ENCODE peak calls at places on chromosomes 11 and 22, in ten cellular contexts. M is neural progenitor cell; X is B cell; T is AG04449; N is testis; Q is astrocyte of the cerebellum; D is GM13976; V is kidney; E is CD8-positive, alpha-beta T cell; U is chondrocyte. K is an unnamed sample.
A peak's percentile ranks its signal among the peaks of the same experiment; 100 is the strongest.

GRCh38 chr11:124482362-124483147 is 37.1 kb upstream of the OR8B8 start:
- DNase-seq in M (no peak), X (no peak), T (no peak), N (no peak), Q (no peak), D (no peak), V (no peak), E (no peak), U (no peak), K (no peak)

GRCh38 chr22:25069758-25070461 is 117.4 kb downstream of the KIAA1671 start:
- DNase-seq in M (no peak), X (no peak), T (no peak), N (no peak), Q (no peak), D (no peak), V (no peak), E (no peak), U (no peak), K (no peak)

GRCh38 chr22:44530106-44530505 is 32.1 kb upstream of the RTL6 start:
- DNase-seq in M (no peak), X (no peak), T (no peak), N (no peak), Q (no peak), D (no peak), V (no peak), E (no peak), U (no peak), K (no peak)

GRCh38 chr22:38075961-38076360 is 8.0 kb downstream of the SLC16A8 start:
- DNase-seq in M (no peak), X (no peak), T (no peak), N (no peak), Q (no peak), D (no peak), V (peak; percentile 57), E (no peak), U (no peak), K (no peak)

GRCh38 chr22:18031670-18032454 is 7.5 kb upstream of the MICAL3 start:
- DNase-seq in M (no peak), X (no peak), T (peak; percentile 92), N (no peak), Q (peak; percentile 78), D (no peak), V (peak; percentile 88), E (no peak), U (peak; percentile 9), K (no peak)

GRCh38 chr11:27201454-27202302 is 161.1 kb downstream of the BBOX1 start:
- DNase-seq in M (no peak), X (no peak), T (no peak), N (peak; percentile 96), Q (no peak), D (no peak), V (peak; percentile 93), E (no peak), U (no peak), K (no peak)

GRCh38 chr11:4704054-4704789 is at the start of gene MMP26:
- DNase-seq in M (peak; percentile 23), X (no peak), T (no peak), N (no peak), Q (no peak), D (no peak), V (no peak), E (no peak), U (no peak), K (no peak)

GRCh38 chr11:112453601-112454577 is 193.2 kb upstream of the PLET1 start:
- DNase-seq in M (peak; percentile 37), X (peak; percentile 9), T (no peak), N (peak; percentile 53), Q (no peak), D (peak; percentile 31), V (no peak), E (no peak), U (no peak), K (peak; percentile 33)

GRCh38 chr11:331332-332060 is 10.8 kb upstream of the IFITM3 start:
- DNase-seq in M (no peak), X (no peak), T (no peak), N (no peak), Q (no peak), D (no peak), V (peak; percentile 65), E (no peak), U (peak; percentile 59), K (no peak)

GRCh38 chr11:2383823-2384722 is 7.0 kb downstream of the CD81 start:
- DNase-seq in M (no peak), X (peak; percentile 85), T (no peak), N (peak; percentile 56), Q (no peak), D (peak; percentile 89), V (peak; percentile 88), E (no peak), U (no peak), K (peak; percentile 86)

GRCh38 chr11:29328961-29329441 is 687.8 kb downstream of the KCNA4 start:
- DNase-seq in M (peak; percentile 46), X (no peak), T (no peak), N (peak; percentile 17), Q (peak; percentile 72), D (peak; percentile 32), V (no peak), E (no peak), U (no peak), K (peak; percentile 8)

GRCh38 chr11:111777094-111778046 is 11.2 kb upstream of the PPP2R1B start:
- DNase-seq in M (peak; percentile 78), X (peak; percentile 71), T (peak; percentile 41), N (peak; percentile 30), Q (peak; percentile 65), D (peak; percentile 61), V (no peak), E (peak; percentile 2), U (no peak), K (peak; percentile 62)

GRCh38 chr11:119590651-119591308 is 138.2 kb downstream of the NECTIN1 start:
- DNase-seq in M (peak; percentile 58), X (no peak), T (no peak), N (no peak), Q (peak; percentile 62), D (no peak), V (no peak), E (no peak), U (no peak), K (no peak)

GRCh38 chr11:57324154-57324885 is 432 bp downstream of the TNKS1BP1 start:
- DNase-seq in M (peak; percentile 88), X (peak; percentile 34), T (no peak), N (peak; percentile 43), Q (no peak), D (peak; percentile 71), V (peak; percentile 90), E (peak; percentile 10), U (no peak), K (peak; percentile 57)

GRCh38 chr11:1867381-1867780 is 14.5 kb downstream of the LSP1 start:
- DNase-seq in M (no peak), X (no peak), T (no peak), N (no peak), Q (no peak), D (no peak), V (peak; percentile 60), E (no peak), U (no peak), K (no peak)

GRCh38 chr11:65078151-65078550 is 5.7 kb downstream of the CDCA5 start:
- DNase-seq in M (peak; percentile 57), X (peak; percentile 74), T (no peak), N (peak; percentile 37), Q (no peak), D (peak; percentile 76), V (no peak), E (peak; percentile 66), U (no peak), K (peak; percentile 73)

DNA sequence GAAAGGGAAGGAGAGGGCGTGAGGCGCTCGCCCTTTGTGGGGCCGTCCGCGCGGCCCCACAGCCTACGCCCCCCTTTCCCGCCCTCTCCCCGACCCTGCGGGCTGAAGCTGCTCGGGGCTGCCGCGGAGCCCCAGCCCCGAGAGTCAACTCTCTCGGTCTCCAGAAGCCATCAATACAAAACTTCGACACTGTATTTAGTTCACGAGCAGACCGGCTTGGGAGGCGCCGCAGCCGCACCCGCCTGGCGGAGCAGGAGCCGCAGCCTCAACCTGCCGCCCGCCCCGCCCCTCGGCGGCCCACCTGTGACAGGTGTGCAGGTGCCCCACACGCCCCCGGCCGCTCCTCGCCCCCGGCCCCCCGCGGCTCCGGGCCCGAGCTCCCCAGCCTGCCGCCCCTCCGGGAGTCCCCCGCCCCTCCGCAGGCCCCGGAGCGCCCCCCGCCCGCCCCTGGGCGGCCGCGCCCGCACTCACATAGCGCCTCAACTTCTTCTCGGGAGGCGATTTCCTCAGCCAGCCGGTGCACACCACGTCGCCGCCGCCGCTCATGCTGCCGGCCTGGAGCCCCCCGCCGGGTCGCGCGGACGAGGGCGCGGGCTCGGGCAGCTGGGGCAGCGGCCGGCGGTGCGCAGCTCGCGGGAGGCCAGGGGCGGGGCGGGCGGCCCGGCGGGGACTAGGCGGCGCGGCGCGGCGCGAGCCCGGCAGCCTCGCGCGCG is at the start of gene GAB2:
- DNase-seq in M (no peak), X (no peak), T (no peak), N (no peak), Q (no peak), D (no peak), V (peak; percentile 88), E (peak; percentile 11), U (no peak), K (no peak)
- TF ChIP-seq CTCF in M (no peak), X (peak; percentile 4), T (no peak), N (no peak), Q (no peak), D (no peak), V (no peak), E (no peak), U (peak; percentile 33), K (no peak)

GRCh38 chr11:66418168-66418985 is 2.5 kb upstream of the NPAS4 start:
- DNase-seq in M (peak; percentile 95), X (peak; percentile 52), T (peak; percentile 82), N (peak; percentile 93), Q (peak; percentile 88), D (peak; percentile 65), V (peak; percentile 85), E (peak; percentile 23), U (no peak), K (peak; percentile 58)
- TF ChIP-seq CTCF in M (peak; percentile 54), X (no peak), T (peak; percentile 78), N (peak; percentile 8), Q (peak; percentile 61), D (peak; percentile 24), V (peak; percentile 6), E (no peak), U (peak; percentile 76), K (peak; percentile 19)

GRCh38 chr11:13152736-13153541 is 124.7 kb upstream of the BMAL1 start:
- DNase-seq in M (peak; percentile 33), X (no peak), T (no peak), N (no peak), Q (no peak), D (no peak), V (no peak), E (no peak), U (no peak), K (no peak)
- TF ChIP-seq CTCF in M (peak; percentile 70), X (no peak), T (peak; percentile 42), N (no peak), Q (peak; percentile 51), D (no peak), V (peak; percentile 50), E (no peak), U (peak; percentile 83), K (no peak)

DNA sequence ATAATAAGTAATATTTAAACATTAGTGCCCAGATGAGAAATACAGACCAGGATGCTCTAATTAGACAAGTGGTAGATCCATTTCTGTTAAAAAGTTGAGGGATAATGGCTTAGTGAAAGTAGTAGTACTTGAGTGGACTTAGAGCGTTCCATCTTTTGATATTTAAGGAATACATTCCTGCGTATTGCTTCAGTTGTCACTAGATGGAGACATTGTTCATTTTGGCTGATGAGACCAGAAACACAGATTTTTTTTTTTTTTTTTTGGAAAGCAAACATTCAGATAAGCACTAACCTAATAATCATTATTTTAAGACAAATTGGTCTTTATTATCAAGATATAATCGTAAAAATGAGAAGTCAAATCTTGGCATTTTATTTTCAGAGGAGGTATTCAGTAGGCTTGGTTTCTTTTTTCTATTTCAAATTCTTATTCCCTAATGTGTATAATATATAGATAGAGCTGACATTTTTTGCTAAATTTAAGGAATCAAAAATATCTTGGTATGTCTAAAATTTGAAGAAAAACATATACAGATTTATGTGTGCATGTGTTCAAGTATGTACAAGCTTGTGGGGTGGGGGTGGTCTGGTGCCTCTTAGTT is 92.9 kb downstream of the DYNC2H1 start:
- DNase-seq in M (peak; percentile 29), X (peak; percentile 0), T (no peak), N (no peak), Q (peak; percentile 26), D (peak; percentile 3), V (no peak), E (no peak), U (no peak), K (peak; percentile 6)
- TF ChIP-seq CTCF in M (peak; percentile 70), X (no peak), T (peak; percentile 41), N (no peak), Q (peak; percentile 63), D (peak; percentile 30), V (peak; percentile 34), E (no peak), U (peak; percentile 88), K (peak; percentile 36)